ENCODE peak calls at places on chromosomes 16 and 17, in six cellular contexts. D is HepG2, I is K562, B is GM12891, Z is GM12878, E is H1. P is an unnamed sample.
A peak's percentile ranks its signal among the peaks of the same experiment; 100 is the strongest.

GRCh38 chr17:78771758-78772382 is 10.2 kb downstream of the CYTH1 start:
- DNase-seq in D (no peak), I (no peak), B (no peak), Z (peak; percentile 82), E (no peak), P (no peak)

GRCh38 chr17:80307994-80308671 is 47.5 kb downstream of the RNF213 start:
- DNase-seq in D (no peak), I (no peak), B (no peak), Z (no peak), E (no peak), P (no peak)

GRCh38 chr17:9409430-9409829 is 166.2 kb downstream of the STX8 start:
- DNase-seq in D (no peak), I (no peak), B (no peak), Z (no peak), E (no peak), P (no peak)

GRCh38 chr16:72400257-72401078 is 228.5 kb upstream of the PMFBP1 start:
- DNase-seq in D (peak; percentile 71), I (peak; percentile 52), B (peak; percentile 5), Z (peak; percentile 7), E (no peak), P (peak; percentile 10)

GRCh38 chr17:82269138-82269881 is 4.2 kb downstream of the CSNK1D start:
- DNase-seq in D (no peak), I (no peak), B (no peak), Z (no peak), E (no peak), P (no peak)

GRCh38 chr16:30085247-30085646 is 6.5 kb downstream of the TBX6 start:
- DNase-seq in D (no peak), I (no peak), B (no peak), Z (no peak), E (no peak), P (no peak)

GRCh38 chr16:50121721-50122445 is 31.2 kb upstream of the TENT4B start:
- DNase-seq in D (no peak), I (no peak), B (no peak), Z (peak; percentile 72), E (no peak), P (no peak)

GRCh38 chr16:50711862-50712567 is 18.6 kb downstream of the NOD2 start:
- DNase-seq in D (no peak), I (no peak), B (no peak), Z (no peak), E (no peak), P (no peak)

GRCh38 chr17:77881545-77881944 is 77.0 kb upstream of the TNRC6C start:
- DNase-seq in D (no peak), I (peak; percentile 58), B (peak; percentile 94), Z (peak; percentile 89), E (no peak), P (peak; percentile 89)

GRCh38 chr16:17211797-17212196 is 259.0 kb downstream of the XYLT1 start:
- DNase-seq in D (peak; percentile 34), I (peak; percentile 15), B (no peak), Z (no peak), E (no peak), P (no peak)

GRCh38 chr16:21645261-21645721 is 7.1 kb downstream of the IGSF6 start:
- DNase-seq in D (no peak), I (no peak), B (no peak), Z (peak; percentile 69), E (no peak), P (no peak)

GRCh38 chr17:10061131-10061581 is 137.2 kb downstream of the GAS7 start:
- DNase-seq in D (no peak), I (no peak), B (no peak), Z (no peak), E (no peak), P (no peak)

GRCh38 chr17:66331038-66331816 is 28.8 kb downstream of the PRKCA start:
- DNase-seq in D (no peak), I (peak; percentile 23), B (no peak), Z (no peak), E (no peak), P (no peak)

GRCh38 chr17:79800325-79801155 is 3.7 kb upstream of the CBX8 start:
- DNase-seq in D (no peak), I (no peak), B (no peak), Z (no peak), E (no peak), P (no peak)

GRCh38 chr16:22001591-22001990 is 675 bp upstream of the PDZD9 start:
- DNase-seq in D (no peak), I (no peak), B (no peak), Z (no peak), E (no peak), P (no peak)

GRCh38 chr17:83067071-83067717 is 12.2 kb upstream of the METRNL start:
- DNase-seq in D (no peak), I (no peak), B (no peak), Z (no peak), E (no peak), P (no peak)

GRCh38 chr16:50616386-50616785 is 64.7 kb downstream of the SNX20 start:
- DNase-seq in D (no peak), I (no peak), B (no peak), Z (no peak), E (no peak), P (no peak)

GRCh38 chr16:252366-253337 is 18.0 kb downstream of the FAM234A start:
- DNase-seq in D (no peak), I (peak; percentile 61), B (peak; percentile 67), Z (peak; percentile 40), E (no peak), P (peak; percentile 63)

GRCh38 chr17:76384987-76385891 is 830 bp downstream of the SPHK1 start:
- DNase-seq in D (peak; percentile 39), I (peak; percentile 51), B (no peak), Z (no peak), E (no peak), P (no peak)

GRCh38 chr17:64615025-64615677 is 47.0 kb downstream of the SMURF2 start:
- DNase-seq in D (no peak), I (no peak), B (no peak), Z (no peak), E (no peak), P (no peak)

GRCh38 chr17:31067699-31068184 is 27.0 kb upstream of the NF1 start:
- DNase-seq in D (peak; percentile 14), I (no peak), B (no peak), Z (no peak), E (no peak), P (no peak)
- TF ChIP-seq POLR2AphosphoS5 in D (no peak), I (no peak), B (no peak), Z (no peak), E (no peak), P (no peak)

GRCh38 chr17:27569884-27570577 is 61.0 kb upstream of the LGALS9 start:
- DNase-seq in D (peak; percentile 87), I (peak; percentile 74), B (no peak), Z (no peak), E (no peak), P (no peak)
- TF ChIP-seq TAF1 in D (no peak), I (peak; percentile 30), B (no peak), Z (no peak), E (no peak), P (no peak)

DNA sequence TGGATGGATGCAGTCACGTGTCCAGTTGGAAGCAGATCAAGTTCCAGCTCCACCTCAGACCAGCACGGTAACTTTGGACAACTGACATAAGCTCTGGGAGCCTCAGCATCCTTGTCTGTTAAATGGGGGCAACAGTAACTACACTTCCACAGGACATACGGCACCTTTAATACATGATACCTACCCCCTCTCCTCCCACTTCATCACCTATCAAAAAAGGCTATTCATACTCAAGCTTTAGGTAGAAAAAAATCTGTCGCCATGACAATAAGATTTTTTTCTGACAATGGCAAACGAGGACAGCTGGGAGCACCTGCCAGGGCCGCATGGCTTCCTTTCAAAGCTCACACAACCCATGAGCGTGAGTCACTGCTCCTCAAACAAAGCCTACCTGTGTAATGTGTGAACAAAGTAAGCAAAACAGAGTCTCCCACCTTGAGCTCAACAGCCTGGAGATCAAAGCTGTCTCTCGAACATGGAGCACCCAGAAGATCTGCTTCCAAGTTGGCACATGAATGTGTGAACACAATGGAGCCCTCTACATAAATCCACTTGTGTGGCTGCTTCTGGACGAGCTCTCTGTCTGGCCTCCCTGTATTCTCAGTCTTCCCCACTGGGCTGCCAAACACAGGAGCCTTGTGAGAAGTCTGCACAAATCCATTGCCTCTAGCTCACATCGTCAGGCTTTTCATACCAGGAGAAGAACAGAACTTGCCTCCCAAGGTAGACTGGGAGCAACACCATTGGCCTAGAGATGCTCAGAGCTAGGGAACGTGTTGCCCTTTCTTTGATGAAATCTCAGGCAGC is 459.7 kb downstream of the SOX9 start:
- DNase-seq in D (peak; percentile 100), I (no peak), B (no peak), Z (no peak), E (no peak), P (no peak)
- TF ChIP-seq POLR2A in D (peak; percentile 30), I (no peak), B (no peak), Z (no peak), E (no peak), P (no peak)

GRCh38 chr17:2392252-2393183 is 8.3 kb downstream of the MNT start:
- DNase-seq in D (peak; percentile 81), I (peak; percentile 78), B (peak; percentile 88), Z (peak; percentile 60), E (peak; percentile 83), P (peak; percentile 92)
- TF ChIP-seq POLR2AphosphoS5 in D (peak; percentile 19), I (peak; percentile 9), B (no peak), Z (peak; percentile 40), E (peak; percentile 42), P (peak; percentile 69)

DNA sequence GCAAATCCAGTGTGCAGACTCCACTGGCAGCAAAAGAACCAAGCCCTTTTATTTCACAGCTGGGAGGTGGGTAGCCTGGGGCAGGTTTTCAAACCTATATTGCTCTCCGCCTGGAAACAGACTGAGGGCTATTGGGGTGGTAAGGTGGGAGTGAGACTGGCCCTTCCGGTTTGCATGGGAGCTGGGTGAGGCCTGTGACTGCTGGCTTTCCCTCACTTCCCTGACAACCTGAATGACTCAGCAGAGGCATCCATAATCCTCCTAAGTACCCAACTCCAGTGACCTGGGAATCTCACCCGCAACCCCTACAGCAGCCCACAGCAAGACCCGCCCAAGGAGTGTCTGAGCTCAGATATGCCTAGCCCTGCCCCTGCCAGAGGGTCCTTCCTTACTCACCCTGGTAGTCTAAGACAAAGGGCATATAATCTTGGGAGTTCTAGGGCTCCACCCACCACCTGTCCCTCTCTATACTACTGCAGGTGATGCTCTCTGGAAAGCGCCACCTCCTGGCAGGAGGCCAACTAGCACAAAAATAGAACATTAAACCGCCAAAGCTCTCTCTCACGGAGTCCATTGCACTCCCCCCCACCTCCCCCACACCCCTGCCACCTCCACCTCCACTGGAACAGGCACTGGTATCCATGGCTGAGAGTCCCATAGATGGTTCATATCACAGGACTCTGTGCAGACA is 602.0 kb upstream of the C16orf82 start:
- DNase-seq in D (no peak), I (no peak), B (no peak), Z (no peak), E (no peak), P (no peak)
- TF ChIP-seq TAF1 in D (no peak), I (no peak), B (no peak), Z (no peak), E (no peak), P (no peak)

GRCh38 chr16:78060295-78060694 is 37.9 kb downstream of the CLEC3A start:
- DNase-seq in D (no peak), I (no peak), B (no peak), Z (no peak), E (no peak), P (no peak)
- TF ChIP-seq POLR2A in D (no peak), I (no peak), B (no peak), Z (no peak), E (no peak), P (no peak)

GRCh38 chr16:19077879-19078278 is 10.5 kb downstream of the COQ7 start:
- DNase-seq in D (no peak), I (no peak), B (no peak), Z (no peak), E (no peak), P (no peak)
- TF ChIP-seq POLR2AphosphoS5 in D (no peak), I (no peak), B (no peak), Z (no peak), E (no peak), P (no peak)